ENCODE peak calls at places on chromosome 11, in seven cellular contexts. C is suprapubic skin, N is GM23248, O is brain microvascular endothelial cell, U is heart right ventricle, S is RWPE1, V is A549. R is an unnamed sample.

GRCh38 chr11:62394825-62395538 is 23.9 kb upstream of the SCGB1A1 start:
- DNase-seq in C (peak; percentile 89), N (peak; percentile 91), O (peak; percentile 73), U (peak; percentile 82), S (peak; percentile 87), V (peak; percentile 83), R (peak; percentile 37)

GRCh38 chr11:102267602-102268001 is 49.7 kb upstream of the BIRC3 start:
- DNase-seq in C (no peak), N (peak; percentile 82), O (peak; percentile 39), U (no peak), S (peak; percentile 75), V (peak; percentile 24), R (peak; percentile 49)

GRCh38 chr11:13939952-13940610 is 22.4 kb upstream of the SPON1 start:
- DNase-seq in C (no peak), N (peak; percentile 48), O (no peak), U (no peak), S (peak; percentile 80), V (peak; percentile 24), R (no peak)

GRCh38 chr11:81725691-81726090 is 1008.0 kb downstream of the FAM181B start:
- DNase-seq in C (no peak), N (peak; percentile 5), O (peak; percentile 69), U (no peak), S (no peak), V (no peak), R (no peak)

GRCh38 chr11:17561111-17561415 is 14.0 kb downstream of the OTOG start:
- DNase-seq in C (no peak), N (no peak), O (no peak), U (no peak), S (no peak), V (no peak), R (no peak)

GRCh38 chr11:24511518-24511917 is 14.7 kb downstream of the LUZP2 start:
- DNase-seq in C (no peak), N (no peak), O (no peak), U (no peak), S (peak; percentile 1), V (no peak), R (no peak)

GRCh38 chr11:75059299-75059698 is 37.4 kb downstream of the OR2AT4 start:
- DNase-seq in C (no peak), N (no peak), O (no peak), U (no peak), S (no peak), V (no peak), R (no peak)

GRCh38 chr11:75523189-75523588 is 2.6 kb downstream of the GDPD5 start:
- DNase-seq in C (no peak), N (no peak), O (no peak), U (no peak), S (no peak), V (no peak), R (no peak)

GRCh38 chr11:96141649-96142048 is 201.3 kb downstream of the MAML2 start:
- DNase-seq in C (no peak), N (no peak), O (no peak), U (no peak), S (no peak), V (no peak), R (no peak)

GRCh38 chr11:68659158-68659921 is 25.0 kb upstream of the GAL start:
- DNase-seq in C (no peak), N (peak; percentile 93), O (peak; percentile 98), U (peak; percentile 71), S (peak; percentile 72), V (peak; percentile 52), R (peak; percentile 39)

GRCh38 chr11:22666700-22667439 is 459 bp downstream of the GAS2 start:
- DNase-seq in C (no peak), N (peak; percentile 20), O (peak; percentile 20), U (peak; percentile 33), S (no peak), V (no peak), R (no peak)

GRCh38 chr11:128130052-128130451 is 457.3 kb downstream of the ETS1 start:
- DNase-seq in C (no peak), N (no peak), O (no peak), U (no peak), S (no peak), V (no peak), R (no peak)

GRCh38 chr11:128133501-128133900 is 453.9 kb downstream of the ETS1 start:
- DNase-seq in C (no peak), N (no peak), O (no peak), U (no peak), S (no peak), V (no peak), R (no peak)

DNA sequence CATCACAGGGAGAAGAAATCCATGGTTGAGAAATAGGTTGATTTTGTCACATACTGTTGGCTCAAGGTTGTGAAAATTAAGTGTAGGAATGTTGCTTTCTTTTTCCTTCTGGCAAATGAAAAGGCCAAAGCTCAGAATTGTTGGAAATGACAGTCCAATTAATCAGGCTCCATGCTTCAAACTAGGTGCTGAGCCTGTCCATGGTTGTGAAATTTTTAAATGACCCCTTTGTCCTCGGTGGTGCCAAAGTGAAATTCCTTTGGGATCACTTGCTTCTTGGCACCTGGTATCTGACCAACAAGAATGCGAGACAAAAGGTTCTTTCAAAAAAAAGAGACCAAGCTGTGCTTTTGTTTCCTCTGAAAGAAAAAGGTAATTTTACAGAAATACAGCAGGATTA is 451.9 kb downstream of the ETS1 start:
- DNase-seq in C (no peak), N (peak; percentile 38), O (no peak), U (no peak), S (peak; percentile 11), V (no peak), R (no peak)
- H3K27ac ChIP-seq in C (no peak overlapping the region), N (no peak overlapping the region), O (no peak overlapping the region), U (no peak overlapping the region), S (no peak overlapping the region), V (no peak overlapping the region), R (no peak overlapping the region)

GRCh38 chr11:121441533-121441932 is 10.6 kb upstream of the SORL1 start:
- DNase-seq in C (no peak), N (no peak), O (no peak), U (no peak), S (no peak), V (no peak), R (no peak)

GRCh38 chr11:121437018-121437685 is 15.0 kb upstream of the SORL1 start:
- DNase-seq in C (no peak), N (peak; percentile 55), O (no peak), U (no peak), S (no peak), V (no peak), R (no peak)

GRCh38 chr11:121439759-121440158 is 12.4 kb upstream of the SORL1 start:
- DNase-seq in C (no peak), N (no peak), O (no peak), U (no peak), S (no peak), V (no peak), R (no peak)

GRCh38 chr11:121437686-121438078 is 14.4 kb upstream of the SORL1 start:
- DNase-seq in C (no peak), N (no peak), O (no peak), U (no peak), S (no peak), V (no peak), R (no peak)

DNA sequence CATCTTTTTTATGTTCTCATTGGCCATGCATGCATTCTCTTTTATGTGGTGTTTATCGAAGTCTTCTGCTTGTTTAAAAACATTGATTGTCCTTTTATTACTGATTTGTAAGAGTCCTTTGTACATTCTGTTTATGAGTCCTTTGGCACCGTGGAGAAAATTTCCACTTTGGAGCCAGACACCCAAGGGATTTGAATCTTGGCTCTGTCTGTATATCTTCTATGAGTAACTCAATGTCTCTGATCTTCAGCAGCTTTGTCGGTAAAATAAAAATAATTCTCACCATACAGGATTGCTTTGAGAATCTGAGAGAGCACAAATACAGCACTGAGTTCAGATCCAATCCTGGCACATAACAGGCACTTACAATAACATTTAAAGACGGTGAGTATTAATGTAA is 12.8 kb upstream of the SORL1 start:
- DNase-seq in C (no peak), N (peak; percentile 33), O (no peak), U (no peak), S (no peak), V (no peak), R (no peak)
- H3K27ac ChIP-seq in C (no peak overlapping the region), N (no peak overlapping the region), O (no peak overlapping the region), U (no peak overlapping the region), S (no peak overlapping the region), V (no peak overlapping the region), R (no peak overlapping the region)

GRCh38 chr11:130886704-130887103 is 29.6 kb downstream of the SNX19 start:
- DNase-seq in C (no peak), N (no peak), O (no peak), U (no peak), S (no peak), V (no peak), R (no peak)
- H3K27ac ChIP-seq in C (no peak overlapping the region), N (no peak overlapping the region), O (no peak overlapping the region), U (no peak overlapping the region), S (no peak overlapping the region), V (no peak overlapping the region), R (no peak overlapping the region)

GRCh38 chr11:72641900-72642814 is 32.1 kb downstream of the PDE2A start:
- DNase-seq in C (peak; percentile 75), N (peak; percentile 56), O (no peak), U (no peak), S (peak; percentile 48), V (peak; percentile 28), R (no peak)

GRCh38 chr11:72637926-72638325 is 36.3 kb downstream of the PDE2A start:
- DNase-seq in C (no peak), N (no peak), O (no peak), U (no peak), S (no peak), V (no peak), R (no peak)

GRCh38 chr11:72637198-72637597 is 37.0 kb downstream of the PDE2A start:
- DNase-seq in C (no peak), N (no peak), O (no peak), U (no peak), S (no peak), V (no peak), R (no peak)

GRCh38 chr11:72641522-72641899 is 32.7 kb downstream of the PDE2A start:
- DNase-seq in C (no peak), N (no peak), O (no peak), U (no peak), S (no peak), V (no peak), R (no peak)

GRCh38 chr11:72639475-72640375 is 34.5 kb downstream of the PDE2A start:
- DNase-seq in C (no peak), N (no peak), O (no peak), U (peak; percentile 52), S (no peak), V (no peak), R (no peak)
- H3K27ac ChIP-seq in C (no peak overlapping the region), N (no peak overlapping the region), O (no peak overlapping the region), U (peak overlapping the region; percentile 77), S (no peak overlapping the region), V (no peak overlapping the region), R (no peak overlapping the region)

GRCh38 chr11:108307751-108308150 is 84.9 kb downstream of the ATM start:
- DNase-seq in C (no peak), N (no peak), O (no peak), U (no peak), S (no peak), V (no peak), R (no peak)

GRCh38 chr11:108302121-108302785 is 79.4 kb downstream of the ATM start:
- DNase-seq in C (no peak), N (peak; percentile 44), O (no peak), U (no peak), S (no peak), V (no peak), R (no peak)
- H3K27ac ChIP-seq in C (no peak overlapping the region), N (no peak overlapping the region), O (no peak overlapping the region), U (no peak overlapping the region), S (no peak overlapping the region), V (no peak overlapping the region), R (no peak overlapping the region)

GRCh38 chr11:58576792-58577440 is 1.3 kb upstream of the LPXN start:
- DNase-seq in C (no peak), N (peak; percentile 73), O (peak; percentile 38), U (no peak), S (peak; percentile 13), V (peak; percentile 23), R (no peak)
- H3K27ac ChIP-seq in C (peak overlapping the region; percentile 100), N (peak overlapping the region; percentile 99), O (peak overlapping the region; percentile 99), U (peak overlapping the region; percentile 100), S (peak overlapping the region; percentile 100), V (peak overlapping the region; percentile 100), R (peak overlapping the region; percentile 100)